ENCODE peak calls at places on chromosome 7, in eight cellular contexts. S is neuronal stem cell; V is T-helper 17 cell; D is activated effector memory CD4-positive, alpha-beta T cell treated with anti-CD3 and anti-CD28 coated beads, Interleukin-2, amount 50 U/mL, for 16 hours; P is iris pigment epithelial cell; X is NCI-H1092; G is effector CD4-positive, alpha-beta T cell; O is BJ. Z is an unnamed sample.

GRCh38 chr7:100546129-100546867 is 7.3 kb downstream of the AGFG2 start:
- DNase-seq in G (no peak), X (no peak), S (no peak), P (peak), O (no peak), V (no peak), D (no peak), Z (no peak)

GRCh38 chr7:131012477-131013031 is 278.5 kb upstream of the KLF14 start:
- DNase-seq in O (no peak), V (no peak), D (no peak), X (no peak), G (no peak), S (no peak), P (no peak), Z (peak)

GRCh38 chr7:120723465-120724385 is 134.2 kb downstream of the TSPAN12 start:
- DNase-seq in G (no peak), P (no peak), O (no peak), D (no peak), S (no peak), V (no peak), X (no peak), Z (no peak)

GRCh38 chr7:3260425-3260762 is 40.7 kb upstream of the SDK1 start:
- DNase-seq in O (no peak), P (peak), S (no peak), D (no peak), X (no peak), G (no peak), V (no peak), Z (no peak)

GRCh38 chr7:19111474-19112143 is 5.8 kb downstream of the TWIST1 start:
- DNase-seq in D (no peak), G (no peak), O (no peak), X (no peak), V (no peak), S (peak), P (no peak), Z (no peak)

GRCh38 chr7:77727936-77728701 is 31.9 kb downstream of the RSBN1L start:
- DNase-seq in V (no peak), P (peak), S (peak), G (no peak), D (no peak), X (peak), O (peak), Z (peak)

GRCh38 chr7:89027781-89028180 is 232.2 kb upstream of the TEX47 start:
- DNase-seq in G (no peak), O (no peak), X (no peak), P (no peak), D (no peak), V (no peak), S (no peak), Z (no peak)

GRCh38 chr7:38953227-38953626 is 24.5 kb upstream of the POU6F2 start:
- DNase-seq in D (no peak), S (no peak), P (no peak), G (no peak), V (no peak), X (no peak), O (no peak), Z (no peak)

GRCh38 chr7:155143381-155143780 is 73.3 kb downstream of the HTR5A start:
- DNase-seq in X (no peak), S (no peak), P (no peak), G (no peak), O (no peak), D (no peak), V (no peak), Z (no peak)

GRCh38 chr7:82204694-82205093 is 238.9 kb downstream of the CACNA2D1 start:
- DNase-seq in X (no peak), V (no peak), S (no peak), P (peak), D (no peak), O (no peak), G (no peak), Z (no peak)

GRCh38 chr7:148623586-148624282 is 33.2 kb downstream of the C7orf33 start:
- DNase-seq in X (no peak), S (no peak), O (peak), G (no peak), P (peak), V (no peak), D (no peak), Z (no peak)

GRCh38 chr7:44052771-44053365 is 8.4 kb downstream of the DBNL start:
- DNase-seq in D (peak), V (no peak), O (no peak), X (no peak), G (no peak), P (no peak), S (no peak), Z (no peak)

GRCh38 chr7:101362334-101363195 is at the start of gene COL26A1:
- DNase-seq in P (no peak), S (peak), X (no peak), O (no peak), G (no peak), V (no peak), D (no peak), Z (peak)

GRCh38 chr7:117870405-117870905 is 2.8 kb downstream of the CTTNBP2 start:
- DNase-seq in S (no peak), V (no peak), X (no peak), D (no peak), G (no peak), P (no peak), O (no peak), Z (no peak)

GRCh38 chr7:108028111-108028510 is 25.1 kb upstream of the LAMB1 start:
- DNase-seq in D (no peak), O (no peak), P (no peak), X (no peak), V (no peak), S (no peak), G (no peak), Z (no peak)

GRCh38 chr7:118233799-118234198 is 9.3 kb downstream of the ANKRD7 start:
- DNase-seq in G (no peak), O (no peak), X (no peak), D (no peak), S (no peak), V (no peak), P (no peak), Z (no peak)

Z was measured in endodermal cell.